ENCODE peak calls at places on chromosome 12, in eight cellular contexts. I, W, T, M, J, X, R and H are unnamed samples.

GRCh38 chr12:88306471-88307069 is 164.5 kb downstream of the TMTC3 start:
- DNase-seq in I (no peak), W (no peak), T (no peak), M (no peak), J (no peak), X (no peak), R (no peak), H (no peak)

GRCh38 chr12:55724226-55724939 is 4.2 kb downstream of the RDH5 start:
- DNase-seq in I (peak), W (no peak), T (peak), M (no peak), J (peak), X (peak), R (no peak), H (no peak)

GRCh38 chr12:93113317-93114006 is 184.4 kb upstream of the EEA1 start:
- DNase-seq in I (no peak), W (no peak), T (peak), M (no peak), J (no peak), X (no peak), R (no peak), H (no peak)

GRCh38 chr12:5456906-5457305 is 25.0 kb downstream of the NTF3 start:
- DNase-seq in I (no peak), W (peak), T (peak), M (no peak), J (no peak), X (peak), R (no peak), H (no peak)

GRCh38 chr12:5026342-5026938 is 17.2 kb upstream of the KCNA5 start:
- DNase-seq in I (no peak), W (no peak), T (no peak), M (no peak), J (no peak), X (no peak), R (no peak), H (no peak)

GRCh38 chr12:105470601-105471000 is 140.1 kb downstream of the C12orf75 start:
- DNase-seq in I (no peak), W (no peak), T (no peak), M (no peak), J (no peak), X (no peak), R (no peak), H (no peak)

GRCh38 chr12:13173537-13173936 is 23.0 kb upstream of the EMP1 start:
- DNase-seq in I (peak), W (peak), T (peak), M (peak), J (peak), X (no peak), R (no peak), H (no peak)

GRCh38 chr12:129106772-129107171 is 253.5 kb downstream of the GLT1D1 start:
- DNase-seq in I (no peak), W (no peak), T (no peak), M (no peak), J (no peak), X (no peak), R (no peak), H (no peak)

GRCh38 chr12:87656311-87656710 is 372.9 kb downstream of the C12orf50 start:
- DNase-seq in I (no peak), W (no peak), T (no peak), M (no peak), J (no peak), X (no peak), R (no peak), H (no peak)

GRCh38 chr12:93279849-93280412 is 97.8 kb upstream of the NUDT4 start:
- DNase-seq in I (no peak), W (no peak), T (no peak), M (no peak), J (no peak), X (peak), R (no peak), H (no peak)